ENCODE peak calls at places on chromosomes 4 and X, in eight cellular contexts. One of them, this sample, is unnamed.
A peak's percentile ranks its signal among the peaks of the same experiment; 100 is the strongest.

GRCh38 chr4:183798249-183798920 is 106.7 kb upstream of the STOX2 start:
- DNase-seq in fibroblast of lung: no peak
- DNase-seq in endothelial cell of umbilical vein: no peak
- DNase-seq in stomach: no peak
- DNase-seq in heart right ventricle: no peak
- DNase-seq in lung: peak; percentile 34
- DNase-seq in left ventricle myocardium inferior: no peak
- DNase-seq in ascending aorta: no peak
- DNase-seq in this sample: no peak

GRCh38 chrX:16786791-16787735 is 797 bp downstream of the TXLNG start:
- DNase-seq in fibroblast of lung: no peak
- DNase-seq in endothelial cell of umbilical vein: no peak
- DNase-seq in stomach: no peak
- DNase-seq in heart right ventricle: no peak
- DNase-seq in lung: no peak
- DNase-seq in left ventricle myocardium inferior: no peak
- DNase-seq in ascending aorta: no peak
- DNase-seq in this sample: peak; percentile 61

GRCh38 chr4:2907706-2908293 is 55.4 kb downstream of the NOP14 start:
- DNase-seq in fibroblast of lung: no peak
- DNase-seq in endothelial cell of umbilical vein: no peak
- DNase-seq in stomach: peak; percentile 67
- DNase-seq in heart right ventricle: no peak
- DNase-seq in lung: no peak
- DNase-seq in left ventricle myocardium inferior: no peak
- DNase-seq in ascending aorta: no peak
- DNase-seq in this sample: no peak

GRCh38 chrX:20320461-20321159 is 53.9 kb upstream of the RPS6KA3 start:
- DNase-seq in fibroblast of lung: no peak
- DNase-seq in endothelial cell of umbilical vein: no peak
- DNase-seq in stomach: no peak
- DNase-seq in heart right ventricle: no peak
- DNase-seq in lung: no peak
- DNase-seq in left ventricle myocardium inferior: no peak
- DNase-seq in ascending aorta: no peak
- DNase-seq in this sample: peak; percentile 69

GRCh38 chr4:94410678-94411206 is 41.0 kb upstream of the PDLIM5 start:
- DNase-seq in fibroblast of lung: no peak
- DNase-seq in endothelial cell of umbilical vein: no peak
- DNase-seq in stomach: no peak
- DNase-seq in heart right ventricle: peak; percentile 65
- DNase-seq in lung: no peak
- DNase-seq in left ventricle myocardium inferior: peak; percentile 51
- DNase-seq in ascending aorta: peak; percentile 44
- DNase-seq in this sample: no peak

GRCh38 chr4:106587558-106587957 is 219.0 kb upstream of the GIMD1 start:
- DNase-seq in fibroblast of lung: peak; percentile 87
- DNase-seq in endothelial cell of umbilical vein: peak; percentile 90
- DNase-seq in stomach: no peak
- DNase-seq in heart right ventricle: no peak
- DNase-seq in lung: no peak
- DNase-seq in left ventricle myocardium inferior: no peak
- DNase-seq in ascending aorta: no peak
- DNase-seq in this sample: no peak

GRCh38 chr4:140732780-140733179 is 23.4 kb downstream of the TBC1D9 start:
- DNase-seq in fibroblast of lung: no peak
- DNase-seq in endothelial cell of umbilical vein: no peak
- DNase-seq in stomach: no peak
- DNase-seq in heart right ventricle: no peak
- DNase-seq in lung: no peak
- DNase-seq in left ventricle myocardium inferior: no peak
- DNase-seq in ascending aorta: no peak
- DNase-seq in this sample: no peak

GRCh38 chrX:44503550-44503949 is 39.1 kb downstream of the FUNDC1 start:
- DNase-seq in fibroblast of lung: no peak
- DNase-seq in endothelial cell of umbilical vein: no peak
- DNase-seq in stomach: no peak
- DNase-seq in heart right ventricle: no peak
- DNase-seq in lung: no peak
- DNase-seq in left ventricle myocardium inferior: no peak
- DNase-seq in ascending aorta: no peak
- DNase-seq in this sample: no peak

GRCh38 chrX:102745513-102746133 is 25.1 kb downstream of the GPRASP3 start:
- DNase-seq in fibroblast of lung: no peak
- DNase-seq in endothelial cell of umbilical vein: no peak
- DNase-seq in stomach: no peak
- DNase-seq in heart right ventricle: no peak
- DNase-seq in lung: no peak
- DNase-seq in left ventricle myocardium inferior: no peak
- DNase-seq in ascending aorta: no peak
- DNase-seq in this sample: no peak

GRCh38 chrX:45233541-45233940 is 32.9 kb upstream of the DIPK2B start:
- DNase-seq in fibroblast of lung: no peak
- DNase-seq in endothelial cell of umbilical vein: peak; percentile 1
- DNase-seq in stomach: no peak
- DNase-seq in heart right ventricle: no peak
- DNase-seq in lung: no peak
- DNase-seq in left ventricle myocardium inferior: no peak
- DNase-seq in ascending aorta: no peak
- DNase-seq in this sample: no peak

GRCh38 chr4:74283614-74284013 is 24.7 kb upstream of the EPGN start:
- DNase-seq in fibroblast of lung: peak; percentile 87
- DNase-seq in endothelial cell of umbilical vein: no peak
- DNase-seq in stomach: no peak
- DNase-seq in heart right ventricle: no peak
- DNase-seq in lung: no peak
- DNase-seq in left ventricle myocardium inferior: no peak
- DNase-seq in ascending aorta: no peak
- DNase-seq in this sample: no peak

GRCh38 chr4:67131224-67131623 is 414.1 kb downstream of the CENPC start:
- DNase-seq in fibroblast of lung: peak; percentile 27
- DNase-seq in endothelial cell of umbilical vein: no peak
- DNase-seq in stomach: no peak
- DNase-seq in heart right ventricle: no peak
- DNase-seq in lung: no peak
- DNase-seq in left ventricle myocardium inferior: no peak
- DNase-seq in ascending aorta: no peak
- DNase-seq in this sample: no peak

GRCh38 chr4:108536577-108536976 is 83.8 kb upstream of the RPL34 start:
- DNase-seq in fibroblast of lung: no peak
- DNase-seq in endothelial cell of umbilical vein: peak; percentile 17
- DNase-seq in stomach: no peak
- DNase-seq in heart right ventricle: no peak
- DNase-seq in lung: no peak
- DNase-seq in left ventricle myocardium inferior: no peak
- DNase-seq in ascending aorta: no peak
- DNase-seq in this sample: no peak

GRCh38 chr4:67542076-67542475 is 3.2 kb downstream of the CENPC start:
- DNase-seq in fibroblast of lung: no peak
- DNase-seq in endothelial cell of umbilical vein: no peak
- DNase-seq in stomach: no peak
- DNase-seq in heart right ventricle: no peak
- DNase-seq in lung: no peak
- DNase-seq in left ventricle myocardium inferior: no peak
- DNase-seq in ascending aorta: no peak
- DNase-seq in this sample: no peak

GRCh38 chr4:17712166-17712565 is 69.3 kb downstream of the FAM184B start:
- DNase-seq in fibroblast of lung: no peak
- DNase-seq in endothelial cell of umbilical vein: no peak
- DNase-seq in stomach: no peak
- DNase-seq in heart right ventricle: no peak
- DNase-seq in lung: no peak
- DNase-seq in left ventricle myocardium inferior: no peak
- DNase-seq in ascending aorta: no peak
- DNase-seq in this sample: no peak

GRCh38 chr4:90425893-90426292 is 298.7 kb downstream of the CCSER1 start:
- DNase-seq in fibroblast of lung: peak; percentile 40
- DNase-seq in endothelial cell of umbilical vein: no peak
- DNase-seq in stomach: no peak
- DNase-seq in heart right ventricle: no peak
- DNase-seq in lung: no peak
- DNase-seq in left ventricle myocardium inferior: no peak
- DNase-seq in ascending aorta: no peak
- DNase-seq in this sample: no peak

DNA sequence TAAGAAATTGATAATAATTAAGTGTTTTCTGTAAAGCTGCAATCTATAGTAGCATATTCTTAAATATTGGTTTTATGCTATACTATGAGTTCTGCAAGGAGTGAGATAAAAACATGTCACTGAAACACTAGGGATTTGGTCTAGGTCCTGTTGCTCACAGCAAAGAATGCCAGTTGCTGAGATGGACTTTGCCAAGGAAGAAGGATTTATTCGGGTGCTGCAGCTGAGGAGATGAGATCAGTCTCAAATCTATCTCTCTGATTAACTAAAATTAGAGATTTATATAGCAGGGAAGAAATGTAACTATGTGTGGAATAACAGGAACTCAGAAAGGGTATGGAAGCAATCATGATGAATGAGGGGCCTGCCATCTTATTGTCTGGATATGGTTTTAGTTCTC is 1569.9 kb downstream of the PCDH7 start:
- DNase-seq in fibroblast of lung: no peak
- DNase-seq in endothelial cell of umbilical vein: no peak
- DNase-seq in stomach: no peak
- DNase-seq in heart right ventricle: no peak
- DNase-seq in lung: no peak
- DNase-seq in left ventricle myocardium inferior: no peak
- DNase-seq in ascending aorta: no peak
- DNase-seq in this sample: no peak
- H3K9me3 ChIP-seq in fibroblast of lung: no peaks in the 10 kb centered on the region
- H3K9me3 ChIP-seq in endothelial cell of umbilical vein: no peaks in the 10 kb centered on the region
- H3K9me3 ChIP-seq in stomach: no peaks in the 10 kb centered on the region
- H3K9me3 ChIP-seq in heart right ventricle: no peaks in the 10 kb centered on the region
- H3K9me3 ChIP-seq in lung: no peaks in the 10 kb centered on the region
- H3K9me3 ChIP-seq in left ventricle myocardium inferior: peaks cover 13% of the 10 kb centered on the region
- H3K9me3 ChIP-seq in ascending aorta: no peaks in the 10 kb centered on the region
- H3K9me3 ChIP-seq in this sample: no peaks in the 10 kb centered on the region

GRCh38 chr4:80062527-80062926 is 10.5 kb downstream of the ANTXR2 start:
- DNase-seq in fibroblast of lung: peak; percentile 46
- DNase-seq in endothelial cell of umbilical vein: no peak
- DNase-seq in stomach: no peak
- DNase-seq in heart right ventricle: no peak
- DNase-seq in lung: no peak
- DNase-seq in left ventricle myocardium inferior: no peak
- DNase-seq in ascending aorta: no peak
- DNase-seq in this sample: no peak
- H3K36me3 ChIP-seq in fibroblast of lung: peaks cover 7% of the 10 kb centered on the region
- H3K36me3 ChIP-seq in endothelial cell of umbilical vein: peaks cover 2% of the 10 kb centered on the region
- H3K36me3 ChIP-seq in stomach: peaks cover 33% of the 10 kb centered on the region
- H3K36me3 ChIP-seq in heart right ventricle: no peaks in the 10 kb centered on the region
- H3K36me3 ChIP-seq in lung: peaks cover 6% of the 10 kb centered on the region
- H3K36me3 ChIP-seq in left ventricle myocardium inferior: peaks cover 38% of the 10 kb centered on the region
- H3K36me3 ChIP-seq in ascending aorta: peaks cover 6% of the 10 kb centered on the region
- H3K36me3 ChIP-seq in this sample: no peaks in the 10 kb centered on the region

GRCh38 chrX:154140742-154141141 is 3.3 kb upstream of the OPN1LW start:
- DNase-seq in fibroblast of lung: no peak
- DNase-seq in endothelial cell of umbilical vein: no peak
- DNase-seq in stomach: no peak
- DNase-seq in heart right ventricle: no peak
- DNase-seq in lung: no peak
- DNase-seq in left ventricle myocardium inferior: no peak
- DNase-seq in ascending aorta: no peak
- DNase-seq in this sample: no peak

GRCh38 chrX:154135458-154136229 is 8.4 kb upstream of the OPN1LW start:
- DNase-seq in fibroblast of lung: no peak
- DNase-seq in endothelial cell of umbilical vein: no peak
- DNase-seq in stomach: no peak
- DNase-seq in heart right ventricle: no peak
- DNase-seq in lung: no peak
- DNase-seq in left ventricle myocardium inferior: no peak
- DNase-seq in ascending aorta: no peak
- DNase-seq in this sample: no peak

GRCh38 chrX:154136627-154137161 is 7.3 kb upstream of the OPN1LW start:
- DNase-seq in fibroblast of lung: peak; percentile 36
- DNase-seq in endothelial cell of umbilical vein: peak; percentile 54
- DNase-seq in stomach: peak; percentile 69
- DNase-seq in heart right ventricle: peak; percentile 60
- DNase-seq in lung: peak; percentile 44
- DNase-seq in left ventricle myocardium inferior: peak; percentile 64
- DNase-seq in ascending aorta: peak; percentile 22
- DNase-seq in this sample: peak; percentile 73

GRCh38 chrX:154140206-154140605 is 3.8 kb upstream of the OPN1LW start:
- DNase-seq in fibroblast of lung: no peak
- DNase-seq in endothelial cell of umbilical vein: no peak
- DNase-seq in stomach: no peak
- DNase-seq in heart right ventricle: no peak
- DNase-seq in lung: no peak
- DNase-seq in left ventricle myocardium inferior: no peak
- DNase-seq in ascending aorta: no peak
- DNase-seq in this sample: no peak

GRCh38 chrX:154138857-154139256 is 5.2 kb upstream of the OPN1LW start:
- DNase-seq in fibroblast of lung: no peak
- DNase-seq in endothelial cell of umbilical vein: no peak
- DNase-seq in stomach: no peak
- DNase-seq in heart right ventricle: no peak
- DNase-seq in lung: no peak
- DNase-seq in left ventricle myocardium inferior: no peak
- DNase-seq in ascending aorta: no peak
- DNase-seq in this sample: no peak
- H3K9me3 ChIP-seq in fibroblast of lung: no peaks in the 10 kb centered on the region
- H3K9me3 ChIP-seq in endothelial cell of umbilical vein: no peaks in the 10 kb centered on the region
- H3K9me3 ChIP-seq in stomach: no peaks in the 10 kb centered on the region
- H3K9me3 ChIP-seq in heart right ventricle: no peaks in the 10 kb centered on the region
- H3K9me3 ChIP-seq in lung: no peaks in the 10 kb centered on the region
- H3K9me3 ChIP-seq in left ventricle myocardium inferior: no peaks in the 10 kb centered on the region
- H3K9me3 ChIP-seq in ascending aorta: no peaks in the 10 kb centered on the region
- H3K9me3 ChIP-seq in this sample: no peaks in the 10 kb centered on the region

DNA sequence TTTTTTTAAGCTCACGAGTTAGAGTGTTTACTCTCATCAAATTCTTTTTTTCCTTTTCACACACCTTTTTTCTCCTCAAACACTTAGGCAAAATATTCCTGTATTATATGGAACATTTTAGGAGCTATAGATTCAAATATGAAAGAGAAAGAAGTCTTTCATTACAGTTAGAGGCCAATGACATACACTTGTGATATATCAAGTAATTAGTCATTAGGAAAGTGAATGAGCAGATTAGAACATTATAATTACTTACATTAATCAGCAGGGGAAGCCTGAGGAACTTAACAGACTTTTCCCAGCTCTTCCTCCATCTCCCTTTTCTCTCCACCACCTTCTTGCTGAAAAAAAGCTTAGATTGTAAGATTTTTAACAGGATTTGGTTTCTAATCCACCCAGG is 29.5 kb downstream of the KLF3 start:
- DNase-seq in fibroblast of lung: no peak
- DNase-seq in endothelial cell of umbilical vein: no peak
- DNase-seq in stomach: no peak
- DNase-seq in heart right ventricle: no peak
- DNase-seq in lung: no peak
- DNase-seq in left ventricle myocardium inferior: no peak
- DNase-seq in ascending aorta: no peak
- DNase-seq in this sample: no peak
- H3K36me3 ChIP-seq in fibroblast of lung: peaks cover 21% of the 10 kb centered on the region
- H3K36me3 ChIP-seq in endothelial cell of umbilical vein: peaks cover 41% of the 10 kb centered on the region
- H3K36me3 ChIP-seq in stomach: peaks cover 93% of the 10 kb centered on the region
- H3K36me3 ChIP-seq in heart right ventricle: no peaks in the 10 kb centered on the region
- H3K36me3 ChIP-seq in lung: peaks cover 31% of the 10 kb centered on the region
- H3K36me3 ChIP-seq in left ventricle myocardium inferior: peaks cover 73% of the 10 kb centered on the region
- H3K36me3 ChIP-seq in ascending aorta: peaks cover 51% of the 10 kb centered on the region
- H3K36me3 ChIP-seq in this sample: no peaks in the 10 kb centered on the region